ENCODE peak calls at places on chromosomes 2 and 18, in ten cellular contexts. K, B, N, Z, D, X, A, T, O and R are unnamed samples.
A peak's percentile ranks its signal among the peaks of the same experiment; 100 is the strongest.

GRCh38 chr2:232322560-232323327 is 55.8 kb upstream of the ALPP start:
- DNase-seq in K (no peak), B (no peak), N (no peak), Z (peak; percentile 44), D (no peak), X (no peak), A (no peak), T (no peak), O (no peak), R (peak; percentile 8)

GRCh38 chr2:162063281-162063680 is 10.7 kb downstream of the DPP4 start:
- DNase-seq in K (no peak), B (no peak), N (no peak), Z (no peak), D (no peak), X (no peak), A (no peak), T (no peak), O (no peak), R (no peak)

GRCh38 chr2:239204143-239204875 is 196.5 kb downstream of the HDAC4 start:
- DNase-seq in K (no peak), B (no peak), N (no peak), Z (peak; percentile 50), D (no peak), X (no peak), A (no peak), T (no peak), O (no peak), R (no peak)

GRCh38 chr2:38073211-38074005 is 2.5 kb downstream of the CYP1B1 start:
- DNase-seq in K (peak; percentile 54), B (peak; percentile 18), N (no peak), Z (peak; percentile 62), D (peak; percentile 59), X (no peak), A (no peak), T (no peak), O (no peak), R (peak; percentile 59)

GRCh38 chr2:218394298-218395089 is 5.2 kb upstream of the CTDSP1 start:
- DNase-seq in K (no peak), B (no peak), N (no peak), Z (no peak), D (no peak), X (peak; percentile 33), A (no peak), T (no peak), O (peak; percentile 81), R (peak; percentile 29)

GRCh38 chr2:100893753-100894530 is 74.0 kb downstream of the NPAS2 start:
- DNase-seq in K (no peak), B (peak; percentile 59), N (no peak), Z (no peak), D (no peak), X (no peak), A (no peak), T (no peak), O (no peak), R (no peak)

GRCh38 chr2:58976374-58977055 is 735.4 kb upstream of the FANCL start:
- DNase-seq in K (no peak), B (no peak), N (no peak), Z (no peak), D (no peak), X (no peak), A (no peak), T (no peak), O (no peak), R (no peak)

GRCh38 chr2:127175406-127175805 is 44.7 kb downstream of the CYP27C1 start:
- DNase-seq in K (peak; percentile 36), B (no peak), N (no peak), Z (peak; percentile 87), D (no peak), X (no peak), A (peak; percentile 58), T (no peak), O (no peak), R (peak; percentile 91)

GRCh38 chr2:1546901-1547300 is 133.6 kb downstream of the TPO start:
- DNase-seq in K (no peak), B (no peak), N (no peak), Z (peak; percentile 55), D (no peak), X (no peak), A (no peak), T (no peak), O (no peak), R (no peak)

GRCh38 chr2:15159751-15160177 is 401.4 kb downstream of the NBAS start:
- DNase-seq in K (peak; percentile 64), B (peak; percentile 26), N (no peak), Z (no peak), D (no peak), X (no peak), A (no peak), T (peak; percentile 77), O (peak; percentile 69), R (no peak)

GRCh38 chr18:9736942-9737813 is 29.1 kb downstream of the RAB31 start:
- DNase-seq in K (no peak), B (no peak), N (no peak), Z (no peak), D (no peak), X (no peak), A (no peak), T (no peak), O (no peak), R (no peak)

GRCh38 chr2:234463626-234464290 is 33.1 kb downstream of the ARL4C start:
- DNase-seq in K (no peak), B (no peak), N (peak; percentile 30), Z (no peak), D (no peak), X (no peak), A (no peak), T (peak; percentile 30), O (no peak), R (no peak)

GRCh38 chr2:220270506-220271070 is 643.2 kb downstream of the SLC4A3 start:
- DNase-seq in K (no peak), B (no peak), N (no peak), Z (no peak), D (no peak), X (no peak), A (no peak), T (no peak), O (no peak), R (no peak)

GRCh38 chr2:27966466-27966865 is 75.9 kb downstream of the BABAM2 start:
- DNase-seq in K (peak; percentile 81), B (no peak), N (no peak), Z (no peak), D (no peak), X (no peak), A (no peak), T (peak; percentile 80), O (no peak), R (peak; percentile 55)

GRCh38 chr2:180184506-180184905 is 177.4 kb upstream of the CWC22 start:
- DNase-seq in K (peak; percentile 65), B (no peak), N (no peak), Z (no peak), D (no peak), X (no peak), A (no peak), T (peak; percentile 87), O (no peak), R (no peak)

GRCh38 chr18:56028514-56028913 is 440.5 kb upstream of the TCF4 start:
- DNase-seq in K (peak; percentile 6), B (no peak), N (no peak), Z (no peak), D (no peak), X (no peak), A (no peak), T (no peak), O (no peak), R (no peak)

GRCh38 chr2:47898089-47898731 is 8.1 kb downstream of the FBXO11 start:
- DNase-seq in K (no peak), B (peak; percentile 24), N (no peak), Z (no peak), D (no peak), X (no peak), A (no peak), T (no peak), O (no peak), R (no peak)